ENCODE peak calls at places on chromosome X, in nine cellular contexts. One of them, this sample, is unnamed.

GRCh38 chrX:106619797-106620196 is 8.0 kb downstream of the RADX start:
- DNase-seq in pancreas: no peak
- DNase-seq in transverse colon: no peak
- DNase-seq in hepatocyte: no peak
- DNase-seq in fibroblast of the aortic adventitia: peak; percentile 43
- DNase-seq in choroid plexus epithelial cell: peak; percentile 31
- DNase-seq in cardiac muscle cell: peak; percentile 15
- DNase-seq in breast epithelium: no peak
- DNase-seq in fibroblast of mammary gland: peak; percentile 17
- DNase-seq in this sample: peak; percentile 12

GRCh38 chrX:148682206-148682605 is 181.8 kb downstream of the AFF2 start:
- DNase-seq in pancreas: no peak
- DNase-seq in fibroblast of mammary gland: no peak
- DNase-seq in fibroblast of the aortic adventitia: no peak
- DNase-seq in transverse colon: no peak
- DNase-seq in choroid plexus epithelial cell: no peak
- DNase-seq in cardiac muscle cell: no peak
- DNase-seq in hepatocyte: no peak
- DNase-seq in breast epithelium: no peak
- DNase-seq in this sample: no peak

GRCh38 chrX:6053126-6053625 is 175.5 kb downstream of the NLGN4X start:
- DNase-seq in fibroblast of the aortic adventitia: no peak
- DNase-seq in breast epithelium: no peak
- DNase-seq in fibroblast of mammary gland: no peak
- DNase-seq in cardiac muscle cell: no peak
- DNase-seq in pancreas: no peak
- DNase-seq in transverse colon: no peak
- DNase-seq in hepatocyte: peak; percentile 5
- DNase-seq in choroid plexus epithelial cell: no peak
- DNase-seq in this sample: no peak

GRCh38 chrX:52341493-52341892 is 27.3 kb upstream of the XAGE2 start:
- DNase-seq in cardiac muscle cell: no peak
- DNase-seq in hepatocyte: no peak
- DNase-seq in fibroblast of mammary gland: peak; percentile 43
- DNase-seq in transverse colon: no peak
- DNase-seq in breast epithelium: no peak
- DNase-seq in choroid plexus epithelial cell: peak; percentile 6
- DNase-seq in pancreas: no peak
- DNase-seq in fibroblast of the aortic adventitia: no peak
- DNase-seq in this sample: peak; percentile 43

GRCh38 chrX:39816871-39817731 is 280.7 kb downstream of the BCOR start:
- DNase-seq in breast epithelium: no peak
- DNase-seq in pancreas: no peak
- DNase-seq in transverse colon: no peak
- DNase-seq in fibroblast of the aortic adventitia: peak; percentile 37
- DNase-seq in hepatocyte: peak; percentile 41
- DNase-seq in choroid plexus epithelial cell: peak; percentile 48
- DNase-seq in cardiac muscle cell: peak; percentile 50
- DNase-seq in fibroblast of mammary gland: peak; percentile 62
- DNase-seq in this sample: no peak

GRCh38 chrX:105706041-105706440 is 116.3 kb upstream of the NRK start:
- DNase-seq in cardiac muscle cell: peak; percentile 67
- DNase-seq in pancreas: no peak
- DNase-seq in hepatocyte: no peak
- DNase-seq in transverse colon: no peak
- DNase-seq in fibroblast of the aortic adventitia: peak; percentile 3
- DNase-seq in fibroblast of mammary gland: peak; percentile 73
- DNase-seq in breast epithelium: no peak
- DNase-seq in choroid plexus epithelial cell: peak; percentile 52
- DNase-seq in this sample: peak; percentile 58

GRCh38 chrX:17812763-17813162 is 48.3 kb downstream of the RAI2 start:
- DNase-seq in cardiac muscle cell: peak; percentile 7
- DNase-seq in breast epithelium: no peak
- DNase-seq in fibroblast of mammary gland: peak; percentile 42
- DNase-seq in transverse colon: no peak
- DNase-seq in hepatocyte: peak; percentile 51
- DNase-seq in fibroblast of the aortic adventitia: peak; percentile 49
- DNase-seq in pancreas: no peak
- DNase-seq in choroid plexus epithelial cell: peak; percentile 35
- DNase-seq in this sample: peak; percentile 1

GRCh38 chrX:32448320-32448719 is 763.0 kb downstream of the DMD start:
- DNase-seq in transverse colon: no peak
- DNase-seq in choroid plexus epithelial cell: peak; percentile 14
- DNase-seq in fibroblast of mammary gland: no peak
- DNase-seq in cardiac muscle cell: peak; percentile 0
- DNase-seq in fibroblast of the aortic adventitia: no peak
- DNase-seq in hepatocyte: no peak
- DNase-seq in pancreas: no peak
- DNase-seq in breast epithelium: no peak
- DNase-seq in this sample: peak; percentile 0

GRCh38 chrX:71577682-71578081 is 555 bp upstream of the GCNA start:
- DNase-seq in transverse colon: no peak
- DNase-seq in hepatocyte: no peak
- DNase-seq in breast epithelium: no peak
- DNase-seq in fibroblast of the aortic adventitia: no peak
- DNase-seq in pancreas: no peak
- DNase-seq in fibroblast of mammary gland: no peak
- DNase-seq in choroid plexus epithelial cell: no peak
- DNase-seq in cardiac muscle cell: peak; percentile 3
- DNase-seq in this sample: no peak

DNA sequence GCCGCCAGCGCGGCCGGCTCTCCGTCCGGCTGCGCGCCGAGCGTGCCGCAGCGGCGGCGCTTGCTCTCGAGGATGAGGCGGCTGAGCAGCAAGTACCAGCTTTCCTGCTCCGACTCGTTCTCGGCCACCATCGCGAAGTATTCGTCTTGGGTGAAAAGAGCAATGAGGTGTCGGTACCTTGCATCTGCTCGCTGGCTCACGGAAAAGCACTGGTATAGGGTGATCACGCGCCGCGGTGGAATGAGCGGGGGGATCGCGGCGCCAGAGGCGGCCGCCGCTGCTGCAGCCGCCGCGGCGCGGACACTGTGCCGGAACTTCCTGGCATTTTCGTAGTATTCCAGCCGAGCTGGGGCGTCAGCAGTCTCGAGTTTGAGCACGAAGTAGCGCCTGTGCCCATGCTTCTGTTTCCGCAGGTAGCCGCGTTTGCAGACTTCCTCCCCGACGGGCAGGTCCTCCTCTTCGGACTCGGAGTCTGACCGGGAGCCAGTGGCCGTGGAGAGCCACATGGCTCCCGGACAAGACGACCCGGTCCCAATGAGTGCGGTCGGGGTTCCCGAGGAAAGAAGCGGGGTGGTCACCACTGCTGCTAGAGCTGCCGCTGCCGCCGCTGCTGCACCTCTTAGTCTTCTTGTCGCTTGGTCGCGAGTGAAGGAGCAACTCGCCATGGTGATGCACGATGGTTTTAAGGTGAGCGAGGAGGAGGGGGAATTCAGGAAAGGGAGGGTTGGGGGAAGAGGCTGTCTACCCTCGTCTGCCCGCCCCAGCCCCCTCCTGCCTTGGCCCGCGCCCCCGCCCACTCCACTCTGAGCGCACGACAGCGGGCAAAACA is 469 bp downstream of the IRS4 start:
- DNase-seq in fibroblast of the aortic adventitia: no peak
- DNase-seq in pancreas: peak; percentile 17
- DNase-seq in transverse colon: no peak
- DNase-seq in breast epithelium: no peak
- DNase-seq in fibroblast of mammary gland: no peak
- DNase-seq in choroid plexus epithelial cell: peak; percentile 4
- DNase-seq in hepatocyte: peak; percentile 19
- DNase-seq in cardiac muscle cell: peak; percentile 12
- DNase-seq in this sample: peak; percentile 2
- H3K4me3 ChIP-seq in fibroblast of the aortic adventitia: peak overlapping the region; percentile 52
- H3K4me3 ChIP-seq in pancreas: peak overlapping the region; percentile 6
- H3K4me3 ChIP-seq in transverse colon: peak overlapping the region; percentile 44
- H3K4me3 ChIP-seq in breast epithelium: peak overlapping the region; percentile 70
- H3K4me3 ChIP-seq in fibroblast of mammary gland: peak overlapping the region; percentile 6
- H3K4me3 ChIP-seq in choroid plexus epithelial cell: peak overlapping the region; percentile 41
- H3K4me3 ChIP-seq in hepatocyte: peak overlapping the region; percentile 39
- H3K4me3 ChIP-seq in cardiac muscle cell: peak overlapping the region; percentile 53
- H3K4me3 ChIP-seq in this sample: peak overlapping the region; percentile 30

DNA sequence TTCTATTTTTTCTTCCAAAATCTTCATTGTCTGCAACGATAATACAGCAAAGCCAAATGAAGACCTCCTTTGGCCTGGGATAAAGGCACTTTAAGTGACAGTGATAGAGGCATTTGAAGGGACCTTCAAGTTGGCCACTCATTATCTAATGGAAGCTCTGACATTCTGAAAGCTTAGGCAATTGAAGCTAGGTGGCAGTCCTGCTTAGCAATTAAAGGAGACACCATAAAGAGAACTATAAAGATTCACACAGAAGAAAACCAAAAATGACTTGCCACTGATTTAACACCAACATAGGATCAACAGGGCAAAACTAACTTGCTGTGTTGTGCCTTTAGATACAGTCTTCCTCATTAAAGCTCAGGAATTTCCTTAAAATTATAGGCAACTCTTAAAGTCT is 103.3 kb upstream of the TSPAN7 start:
- DNase-seq in cardiac muscle cell: peak; percentile 1
- DNase-seq in hepatocyte: peak; percentile 8
- DNase-seq in transverse colon: no peak
- DNase-seq in pancreas: no peak
- DNase-seq in choroid plexus epithelial cell: peak; percentile 7
- DNase-seq in fibroblast of mammary gland: peak; percentile 3
- DNase-seq in breast epithelium: no peak
- DNase-seq in fibroblast of the aortic adventitia: no peak
- DNase-seq in this sample: peak; percentile 25
- TF ChIP-seq CTCF in cardiac muscle cell: no peak
- TF ChIP-seq CTCF in hepatocyte: peak; percentile 31
- TF ChIP-seq CTCF in transverse colon: peak; percentile 9
- TF ChIP-seq CTCF in pancreas: no peak
- TF ChIP-seq CTCF in choroid plexus epithelial cell: peak; percentile 19
- TF ChIP-seq CTCF in fibroblast of mammary gland: no peak
- TF ChIP-seq CTCF in breast epithelium: no peak
- TF ChIP-seq CTCF in fibroblast of the aortic adventitia: no peak
- TF ChIP-seq CTCF in this sample: peak; percentile 33

GRCh38 chrX:48802813-48803261 is 970 bp downstream of the HDAC6 start:
- DNase-seq in hepatocyte: no peak
- DNase-seq in choroid plexus epithelial cell: peak; percentile 1
- DNase-seq in pancreas: no peak
- DNase-seq in fibroblast of mammary gland: peak; percentile 3
- DNase-seq in breast epithelium: no peak
- DNase-seq in fibroblast of the aortic adventitia: no peak
- DNase-seq in transverse colon: no peak
- DNase-seq in cardiac muscle cell: no peak
- DNase-seq in this sample: no peak
- H3K4me3 ChIP-seq in hepatocyte: peak overlapping the region; percentile 22
- H3K4me3 ChIP-seq in choroid plexus epithelial cell: peak overlapping the region; percentile 73
- H3K4me3 ChIP-seq in pancreas: peak overlapping the region; percentile 21
- H3K4me3 ChIP-seq in fibroblast of mammary gland: peak overlapping the region; percentile 74
- H3K4me3 ChIP-seq in breast epithelium: peak overlapping the region; percentile 73
- H3K4me3 ChIP-seq in fibroblast of the aortic adventitia: peak overlapping the region; percentile 76
- H3K4me3 ChIP-seq in transverse colon: peak overlapping the region; percentile 61
- H3K4me3 ChIP-seq in cardiac muscle cell: peak overlapping the region; percentile 61
- H3K4me3 ChIP-seq in this sample: peak overlapping the region; percentile 67

GRCh38 chrX:153689654-153690465 is 2.1 kb downstream of the SLC6A8 start:
- DNase-seq in hepatocyte: no peak
- DNase-seq in choroid plexus epithelial cell: no peak
- DNase-seq in transverse colon: no peak
- DNase-seq in breast epithelium: no peak
- DNase-seq in fibroblast of the aortic adventitia: no peak
- DNase-seq in fibroblast of mammary gland: no peak
- DNase-seq in pancreas: peak; percentile 48
- DNase-seq in cardiac muscle cell: no peak
- DNase-seq in this sample: peak; percentile 46
- TF ChIP-seq CTCF in hepatocyte: no peak
- TF ChIP-seq CTCF in choroid plexus epithelial cell: peak; percentile 3
- TF ChIP-seq CTCF in transverse colon: no peak
- TF ChIP-seq CTCF in breast epithelium: no peak
- TF ChIP-seq CTCF in fibroblast of the aortic adventitia: peak; percentile 7
- TF ChIP-seq CTCF in fibroblast of mammary gland: peak; percentile 2
- TF ChIP-seq CTCF in pancreas: no peak
- TF ChIP-seq CTCF in cardiac muscle cell: no peak
- TF ChIP-seq CTCF in this sample: peak; percentile 26

DNA sequence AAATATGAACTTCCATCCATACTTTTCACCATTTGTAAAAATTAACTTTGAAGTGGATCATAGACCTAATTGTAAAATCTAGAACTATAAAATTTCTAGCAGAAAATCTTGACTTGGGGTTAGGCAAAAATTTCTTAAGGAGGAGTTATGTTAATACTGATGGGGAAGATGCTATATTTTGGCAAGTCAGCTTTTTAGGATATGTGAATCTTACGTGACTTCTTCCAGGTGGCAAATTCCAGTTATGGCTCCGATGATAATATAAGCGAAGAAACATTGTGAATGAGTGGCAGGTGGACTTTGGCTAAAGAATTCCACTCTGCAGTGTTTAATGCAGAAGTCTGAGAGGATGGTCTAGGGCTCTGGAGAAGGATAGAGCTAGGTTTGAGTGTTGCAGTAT is 1.5 kb downstream of the PRPS2 start:
- DNase-seq in choroid plexus epithelial cell: no peak
- DNase-seq in breast epithelium: no peak
- DNase-seq in fibroblast of the aortic adventitia: no peak
- DNase-seq in cardiac muscle cell: no peak
- DNase-seq in pancreas: no peak
- DNase-seq in transverse colon: no peak
- DNase-seq in hepatocyte: no peak
- DNase-seq in fibroblast of mammary gland: no peak
- DNase-seq in this sample: no peak
- H3K4me3 ChIP-seq in choroid plexus epithelial cell: no peak overlapping the region
- H3K4me3 ChIP-seq in breast epithelium: no peak overlapping the region
- H3K4me3 ChIP-seq in fibroblast of the aortic adventitia: no peak overlapping the region
- H3K4me3 ChIP-seq in cardiac muscle cell: no peak overlapping the region
- H3K4me3 ChIP-seq in pancreas: no peak overlapping the region
- H3K4me3 ChIP-seq in transverse colon: peak overlapping the region; percentile 78
- H3K4me3 ChIP-seq in hepatocyte: no peak overlapping the region
- H3K4me3 ChIP-seq in fibroblast of mammary gland: peak overlapping the region; percentile 49
- H3K4me3 ChIP-seq in this sample: no peak overlapping the region

GRCh38 chrX:38260231-38260630 is 39.6 kb upstream of the SRPX start:
- DNase-seq in breast epithelium: no peak
- DNase-seq in choroid plexus epithelial cell: peak; percentile 53
- DNase-seq in pancreas: no peak
- DNase-seq in transverse colon: peak; percentile 25
- DNase-seq in hepatocyte: peak; percentile 46
- DNase-seq in cardiac muscle cell: no peak
- DNase-seq in fibroblast of the aortic adventitia: no peak
- DNase-seq in fibroblast of mammary gland: peak; percentile 40
- DNase-seq in this sample: peak; percentile 29
- TF ChIP-seq CTCF in breast epithelium: no peak
- TF ChIP-seq CTCF in choroid plexus epithelial cell: peak; percentile 67
- TF ChIP-seq CTCF in pancreas: no peak
- TF ChIP-seq CTCF in transverse colon: peak; percentile 25
- TF ChIP-seq CTCF in hepatocyte: peak; percentile 26
- TF ChIP-seq CTCF in cardiac muscle cell: peak; percentile 32
- TF ChIP-seq CTCF in fibroblast of the aortic adventitia: peak; percentile 30
- TF ChIP-seq CTCF in fibroblast of mammary gland: peak; percentile 49
- TF ChIP-seq CTCF in this sample: peak; percentile 55

DNA sequence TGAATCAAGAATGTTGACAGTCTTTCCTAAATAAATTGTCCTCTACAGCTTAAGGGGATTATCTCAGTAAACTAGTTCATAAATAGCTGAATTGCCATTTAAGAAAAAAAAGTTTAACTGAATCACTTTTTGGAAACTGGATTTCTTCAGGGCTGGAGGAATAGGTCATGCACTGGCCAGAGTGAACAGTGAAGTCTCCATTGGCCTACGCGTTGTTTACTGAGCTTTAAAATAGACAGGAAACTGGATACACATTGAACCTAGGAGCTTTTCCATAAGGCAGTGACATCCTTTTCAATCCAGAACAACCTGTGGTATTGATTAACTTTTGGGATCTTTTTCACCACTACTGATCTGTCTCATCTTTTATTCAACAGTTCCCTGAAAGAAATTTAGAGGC is 58.0 kb downstream of the COL4A6 start:
- DNase-seq in choroid plexus epithelial cell: no peak
- DNase-seq in hepatocyte: no peak
- DNase-seq in fibroblast of the aortic adventitia: no peak
- DNase-seq in transverse colon: no peak
- DNase-seq in breast epithelium: no peak
- DNase-seq in pancreas: no peak
- DNase-seq in fibroblast of mammary gland: no peak
- DNase-seq in cardiac muscle cell: no peak
- DNase-seq in this sample: no peak
- H3K4me3 ChIP-seq in choroid plexus epithelial cell: no peak overlapping the region
- H3K4me3 ChIP-seq in hepatocyte: no peak overlapping the region
- H3K4me3 ChIP-seq in fibroblast of the aortic adventitia: no peak overlapping the region
- H3K4me3 ChIP-seq in transverse colon: no peak overlapping the region
- H3K4me3 ChIP-seq in breast epithelium: no peak overlapping the region
- H3K4me3 ChIP-seq in pancreas: no peak overlapping the region
- H3K4me3 ChIP-seq in fibroblast of mammary gland: no peak overlapping the region
- H3K4me3 ChIP-seq in cardiac muscle cell: no peak overlapping the region
- H3K4me3 ChIP-seq in this sample: no peak overlapping the region

This sample was measured in bronchial epithelial cell.